ENCODE peak calls at places on chromosome 4, in four cellular contexts. T, Z, G and M are unnamed samples.

GRCh38 chr4:2799444-2799911 is 6.6 kb downstream of the SH3BP2 start:
- DNase-seq in T (no peak), Z (no peak), G (no peak), M (no peak)

GRCh38 chr4:164748375-164748774 is 5.6 kb upstream of the SMIM31 start:
- DNase-seq in T (peak; percentile 14), Z (no peak), G (peak; percentile 24), M (peak; percentile 19)

GRCh38 chr4:2789351-2789750 is 3.5 kb upstream of the SH3BP2 start:
- DNase-seq in T (no peak), Z (no peak), G (no peak), M (no peak)

GRCh38 chr4:152074573-152074972 is 313.8 kb upstream of the GATB start:
- DNase-seq in T (no peak), Z (no peak), G (no peak), M (no peak)

GRCh38 chr4:119861731-119862130 is 204.9 kb downstream of the MAD2L1 start:
- DNase-seq in T (no peak), Z (no peak), G (no peak), M (no peak)

GRCh38 chr4:74134500-74134852 is 23.4 kb upstream of the MTHFD2L start:
- DNase-seq in T (no peak), Z (no peak), G (no peak), M (no peak)

GRCh38 chr4:68316193-68316969 is 33.5 kb downstream of the YTHDC1 start:
- DNase-seq in T (no peak), Z (no peak), G (no peak), M (no peak)

GRCh38 chr4:176383273-176384077 is 63.7 kb downstream of the SPCS3 start:
- DNase-seq in T (no peak), Z (no peak), G (no peak), M (peak; percentile 81)

GRCh38 chr4:81255524-81255923 is 40.5 kb upstream of the PRKG2 start:
- DNase-seq in T (peak; percentile 2), Z (no peak), G (no peak), M (peak; percentile 93)

GRCh38 chr4:184548651-184549341 is 74.4 kb upstream of the IRF2 start:
- DNase-seq in T (no peak), Z (no peak), G (peak; percentile 38), M (no peak)

GRCh38 chr4:183260491-183261151 is 59.5 kb downstream of the CLDN22 start:
- DNase-seq in T (peak; percentile 13), Z (no peak), G (no peak), M (no peak)

GRCh38 chr4:57548856-57549255 is 438.7 kb upstream of the IGFBP7 start:
- DNase-seq in T (no peak), Z (no peak), G (no peak), M (no peak)

GRCh38 chr4:148054275-148054674 is 322.4 kb downstream of the ARHGAP10 start:
- DNase-seq in T (peak; percentile 4), Z (no peak), G (no peak), M (no peak)

GRCh38 chr4:67746797-67747495 is 7.2 kb downstream of the GNRHR start:
- DNase-seq in T (peak; percentile 23), Z (peak; percentile 13), G (peak; percentile 46), M (peak; percentile 51)

GRCh38 chr4:85808864-85809263 is 333.9 kb downstream of the ARHGAP24 start:
- DNase-seq in T (no peak), Z (no peak), G (no peak), M (no peak)

GRCh38 chr4:236028-236427 is 69.2 kb downstream of the ZNF732 start:
- DNase-seq in T (no peak), Z (no peak), G (no peak), M (no peak)

GRCh38 chr4:23838131-23838530 is 51.7 kb downstream of the PPARGC1A start:
- DNase-seq in T (no peak), Z (no peak), G (no peak), M (no peak)

GRCh38 chr4:37803348-37803973 is 23.0 kb upstream of the PGM2 start:
- DNase-seq in T (peak; percentile 46), Z (no peak), G (peak; percentile 52), M (peak; percentile 63)

GRCh38 chr4:71255966-71256365 is 82.9 kb upstream of the SLC4A4 start:
- DNase-seq in T (no peak), Z (no peak), G (no peak), M (no peak)

GRCh38 chr4:175787948-175788347 is 24.1 kb downstream of the GPM6A start:
- DNase-seq in T (no peak), Z (no peak), G (no peak), M (no peak)

GRCh38 chr4:1337376-1337831 is 9.6 kb upstream of the UVSSA start:
- DNase-seq in T (no peak), Z (no peak), G (peak; percentile 12), M (peak; percentile 51)

GRCh38 chr4:107757860-107758476 is 37.9 kb upstream of the PAPSS1 start:
- DNase-seq in T (peak; percentile 17), Z (no peak), G (peak; percentile 23), M (peak; percentile 44)

GRCh38 chr4:155588437-155588836 is 78.2 kb upstream of the GUCY1A1 start:
- DNase-seq in T (no peak), Z (no peak), G (no peak), M (no peak)

GRCh38 chr4:182521006-182521405 is 277.8 kb downstream of the TENM3 start:
- DNase-seq in T (no peak), Z (no peak), G (no peak), M (no peak)

GRCh38 chr4:143399113-143399949 is 62.7 kb downstream of the GAB1 start:
- DNase-seq in T (peak; percentile 25), Z (no peak), G (peak; percentile 61), M (peak; percentile 21)

GRCh38 chr4:144658015-144658567 is 12.1 kb downstream of the HHIP start:
- DNase-seq in T (no peak), Z (no peak), G (no peak), M (no peak)

GRCh38 chr4:2364654-2365053 is 53.8 kb downstream of the ZFYVE28 start:
- DNase-seq in T (no peak), Z (no peak), G (peak; percentile 78), M (no peak)

GRCh38 chr4:41215969-41216293 is 1.6 kb upstream of the APBB2 start:
- DNase-seq in T (peak; percentile 21), Z (no peak), G (no peak), M (no peak)

GRCh38 chr4:81527115-81527514 is 55.4 kb upstream of the RASGEF1B start:
- DNase-seq in T (no peak), Z (no peak), G (no peak), M (no peak)

GRCh38 chr4:94452476-94453300 is 946 bp downstream of the PDLIM5 start:
- DNase-seq in T (peak; percentile 76), Z (no peak), G (peak; percentile 77), M (peak; percentile 82)

GRCh38 chr4:1614854-1615595 is 69.1 kb downstream of the FAM53A start:
- DNase-seq in T (no peak), Z (no peak), G (no peak), M (no peak)

DNA sequence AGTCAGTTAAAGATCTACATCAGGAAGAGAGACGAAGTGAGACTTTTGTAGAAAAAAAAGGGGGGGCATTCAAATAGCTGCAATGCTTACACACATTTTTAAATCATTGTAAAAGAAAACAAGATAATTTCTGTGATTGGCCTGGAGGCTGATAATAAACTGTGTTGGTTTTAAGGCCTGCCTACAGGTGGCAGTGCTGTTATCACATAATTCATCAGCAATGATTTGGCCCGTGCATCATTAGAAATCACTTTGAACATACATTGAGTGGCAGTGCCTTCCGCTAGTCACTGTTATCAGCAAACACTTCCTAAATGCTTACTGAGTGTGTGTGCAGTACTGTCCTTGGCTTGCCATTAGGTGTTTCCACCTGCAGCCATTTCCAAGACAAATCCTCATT is 831.9 kb downstream of the TRIML1 start:
- DNase-seq in T (peak; percentile 16), Z (no peak), G (no peak), M (peak; percentile 28)
- TF ChIP-seq BHLHE40 in T (no peak), Z (no peak), G (no peak), M (no peak)

GRCh38 chr4:61201562-61202099 is 1.5 kb downstream of the ADGRL3 start:
- DNase-seq in T (no peak), Z (no peak), G (no peak), M (no peak)
- TF ChIP-seq ELK1 in T (no peak), Z (no peak), G (no peak), M (no peak)

GRCh38 chr4:153725811-153726154 is 34.0 kb downstream of the RNF175 start:
- DNase-seq in T (no peak), Z (no peak), G (no peak), M (no peak)
- H3K4me1 ChIP-seq in T (no peaks in the 10 kb centered on the region), Z (peaks cover 9% of the 10 kb centered on the region), G (no peaks in the 10 kb centered on the region), M (no peaks in the 10 kb centered on the region)

GRCh38 chr4:136634121-136634520 is 898.2 kb downstream of the PCDH18 start:
- DNase-seq in T (no peak), Z (no peak), G (no peak), M (no peak)

GRCh38 chr4:136636155-136636554 is 896.1 kb downstream of the PCDH18 start:
- DNase-seq in T (no peak), Z (no peak), G (no peak), M (no peak)

DNA sequence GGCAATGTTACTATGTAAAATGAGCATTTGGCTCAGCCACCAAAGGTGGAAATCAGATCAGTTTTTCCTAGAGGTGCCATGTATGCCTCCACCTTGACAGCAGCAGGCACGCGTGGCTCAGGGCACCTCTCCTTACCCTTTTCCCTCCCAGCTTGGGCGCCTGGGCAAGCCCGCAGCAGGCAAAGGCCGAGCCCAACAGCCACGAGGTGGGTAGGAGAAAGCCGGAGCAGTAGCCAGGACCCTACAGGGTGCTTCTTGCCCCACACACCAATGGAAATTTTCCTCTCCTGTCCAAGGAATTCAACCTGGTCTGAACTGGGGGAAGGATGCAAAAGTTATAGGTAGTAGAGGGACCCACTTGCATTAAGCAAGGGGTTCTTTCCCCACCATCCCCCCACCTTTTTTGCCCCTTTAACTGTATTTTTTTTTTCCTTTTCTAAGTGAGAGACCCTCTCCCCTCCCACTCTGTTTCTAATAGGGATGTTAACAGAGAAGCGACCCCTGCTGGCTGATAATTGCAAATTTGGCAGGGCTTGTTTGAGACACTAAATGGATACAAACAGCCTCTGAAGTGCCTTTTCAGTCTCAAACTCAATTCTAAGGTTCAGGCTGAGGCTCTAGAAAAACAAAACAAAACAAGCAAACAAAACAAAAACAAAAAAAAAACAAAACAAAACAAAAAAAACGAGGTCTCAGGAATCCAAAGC is 895.1 kb downstream of the PCDH18 start:
- DNase-seq in T (peak; percentile 11), Z (no peak), G (peak; percentile 11), M (peak; percentile 4)
- TF ChIP-seq BHLHE40 in T (no peak), Z (no peak), G (no peak), M (no peak)

GRCh38 chr4:98113005-98113404 is 30.3 kb downstream of the STPG2 start:
- DNase-seq in T (peak; percentile 20), Z (no peak), G (peak; percentile 11), M (peak; percentile 25)
- TF ChIP-seq ELK1 in T (no peak), Z (no peak), G (no peak), M (no peak)

GRCh38 chr4:6913350-6913749 is 3.7 kb downstream of the TBC1D14 start:
- DNase-seq in T (no peak), Z (no peak), G (no peak), M (no peak)
- H3K4me1 ChIP-seq in T (peaks cover 47% of the 10 kb centered on the region), Z (peaks cover 33% of the 10 kb centered on the region), G (peaks cover 72% of the 10 kb centered on the region), M (peaks cover 17% of the 10 kb centered on the region)

DNA sequence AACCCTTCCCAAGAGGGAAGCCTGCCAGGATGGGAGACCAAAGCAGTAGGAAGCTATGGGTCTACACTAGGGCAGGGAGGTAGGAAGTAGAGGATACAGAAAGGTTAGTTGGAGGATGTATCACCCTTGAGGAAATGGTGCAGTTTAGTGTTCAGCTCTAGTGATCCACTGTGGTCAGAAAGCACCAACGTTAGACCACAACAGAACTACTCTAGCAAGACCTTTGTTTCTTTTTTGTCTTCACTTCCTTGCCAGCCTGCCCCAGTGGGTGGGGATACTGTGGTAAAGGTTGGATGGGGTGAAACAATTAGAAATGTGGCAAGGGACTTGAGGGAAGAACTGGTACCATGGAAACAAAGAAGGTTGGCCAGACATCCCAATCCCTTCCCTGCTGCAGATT is 83.3 kb downstream of the DDIT4L start:
- DNase-seq in T (no peak), Z (peak; percentile 71), G (no peak), M (no peak)
- TF ChIP-seq BHLHE40 in T (no peak), Z (no peak), G (no peak), M (no peak)